ENCODE peak calls at places on chromosome 1, in six cellular contexts. S is type B pancreatic cell; C is A549; G is progenitor cell of endocrine pancreas; N is lower lobe of right lung; O is stimulated activated CD4-positive, alpha-beta T cell treated with anti-CD3 and anti-CD28 coated beads, Interleukin-4, amount 100 ng/mL, for 4 hours. M is an unnamed sample.

GRCh38 chr1:9842781-9843575 is 19.2 kb upstream of the CLSTN1 start:
- DNase-seq in S (no peak), C (no peak), G (no peak), N (peak; percentile 43), O (no peak), M (peak; percentile 84)

GRCh38 chr1:97797403-97798183 is 123.2 kb downstream of the DPYD start:
- DNase-seq in S (no peak), C (no peak), G (no peak), N (no peak), O (no peak), M (peak; percentile 20)

GRCh38 chr1:94819945-94820746 is at the start of gene SLC44A3:
- DNase-seq in S (peak; percentile 77), C (peak; percentile 20), G (peak; percentile 59), N (peak; percentile 72), O (peak; percentile 12), M (peak; percentile 44)

GRCh38 chr1:19435851-19436465 is 49.4 kb downstream of the CAPZB start:
- DNase-seq in S (no peak), C (no peak), G (no peak), N (no peak), O (no peak), M (no peak)

GRCh38 chr1:29786195-29786594 is 549.9 kb downstream of the PTPRU start:
- DNase-seq in S (no peak), C (no peak), G (no peak), N (no peak), O (no peak), M (no peak)

GRCh38 chr1:97870574-97870973 is 50.3 kb downstream of the DPYD start:
- DNase-seq in S (no peak), C (no peak), G (no peak), N (no peak), O (no peak), M (peak; percentile 79)

GRCh38 chr1:55213029-55213884 is 1.9 kb downstream of the USP24 start:
- DNase-seq in S (no peak), C (no peak), G (no peak), N (no peak), O (no peak), M (no peak)

GRCh38 chr1:101485712-101486111 is 248.9 kb downstream of the S1PR1 start:
- DNase-seq in S (no peak), C (no peak), G (no peak), N (no peak), O (no peak), M (no peak)

GRCh38 chr1:161930064-161930463 is 93.6 kb downstream of the OLFML2B start:
- DNase-seq in S (no peak), C (no peak), G (no peak), N (no peak), O (no peak), M (no peak)

GRCh38 chr1:65921461-65921860 is 128.8 kb downstream of the PDE4B start:
- DNase-seq in S (no peak), C (no peak), G (no peak), N (no peak), O (no peak), M (no peak)

GRCh38 chr1:76901158-76901767 is 34.0 kb downstream of the ST6GALNAC5 start:
- DNase-seq in S (no peak), C (peak; percentile 43), G (peak; percentile 14), N (no peak), O (peak; percentile 12), M (peak; percentile 57)

GRCh38 chr1:19654886-19655717 is 9.6 kb upstream of the HTR6 start:
- DNase-seq in S (no peak), C (no peak), G (no peak), N (no peak), O (no peak), M (no peak)

GRCh38 chr1:202811296-202812175 is 782 bp downstream of the PCAT6 start:
- DNase-seq in S (no peak), C (peak; percentile 14), G (peak; percentile 20), N (no peak), O (peak; percentile 10), M (no peak)

GRCh38 chr1:84907095-84907827 is 14.3 kb upstream of the LPAR3 start:
- DNase-seq in S (no peak), C (no peak), G (no peak), N (no peak), O (no peak), M (no peak)

GRCh38 chr1:208009303-208009702 is 98.4 kb upstream of the CD34 start:
- DNase-seq in S (no peak), C (no peak), G (no peak), N (no peak), O (no peak), M (no peak)

GRCh38 chr1:50080904-50081586 is 27.7 kb upstream of the ELAVL4 start:
- DNase-seq in S (no peak), C (peak; percentile 6), G (no peak), N (no peak), O (no peak), M (peak; percentile 82)

GRCh38 chr1:181179980-181180964 is 91.8 kb downstream of the IER5 start:
- DNase-seq in S (peak; percentile 69), C (no peak), G (no peak), N (peak; percentile 76), O (no peak), M (peak; percentile 75)

GRCh38 chr1:185813401-185813979 is 79.3 kb downstream of the HMCN1 start:
- DNase-seq in S (no peak), C (peak; percentile 63), G (no peak), N (no peak), O (no peak), M (peak; percentile 59)

GRCh38 chr1:32122141-32122540 is 14.3 kb downstream of the KPNA6 start:
- DNase-seq in S (no peak), C (no peak), G (no peak), N (no peak), O (no peak), M (no peak)

GRCh38 chr1:247574664-247575063 is 13.5 kb upstream of the OR2G2 start:
- DNase-seq in S (no peak), C (no peak), G (no peak), N (no peak), O (no peak), M (no peak)

GRCh38 chr1:168488153-168488552 is 55.6 kb downstream of the XCL2 start:
- DNase-seq in S (no peak), C (no peak), G (no peak), N (no peak), O (no peak), M (peak; percentile 60)

GRCh38 chr1:93016171-93016570 is 54.9 kb upstream of the DIPK1A start:
- DNase-seq in S (no peak), C (no peak), G (no peak), N (no peak), O (no peak), M (no peak)

GRCh38 chr1:4696161-4696745 is 41.8 kb downstream of the AJAP1 start:
- DNase-seq in S (no peak), C (no peak), G (no peak), N (no peak), O (no peak), M (no peak)

GRCh38 chr1:229582715-229583114 is 24.2 kb upstream of the ABCB10 start:
- DNase-seq in S (no peak), C (no peak), G (no peak), N (no peak), O (no peak), M (no peak)

GRCh38 chr1:174800221-174800791 is 199.4 kb upstream of the CACYBP start:
- DNase-seq in S (no peak), C (no peak), G (no peak), N (no peak), O (peak; percentile 4), M (peak; percentile 24)

GRCh38 chr1:100131623-100132022 is 1.1 kb downstream of the SASS6 start:
- DNase-seq in S (no peak), C (no peak), G (no peak), N (no peak), O (no peak), M (no peak)

GRCh38 chr1:54028306-54029251 is 10.6 kb upstream of the LDLRAD1 start:
- DNase-seq in S (no peak), C (no peak), G (no peak), N (no peak), O (no peak), M (no peak)

GRCh38 chr1:151909167-151910149 is at the start of gene THEM4:
- DNase-seq in S (peak; percentile 97), C (peak; percentile 99), G (peak; percentile 96), N (peak; percentile 99), O (peak; percentile 96), M (peak; percentile 98)

M was measured in NCI-H2081.